ENCODE peak calls at places on chromosomes 16 and 17, in five cellular contexts. One of them, this sample, is unnamed.

GRCh38 chr17:59355030-59355694 is 23.7 kb downstream of the YPEL2 start:
- DNase-seq in CD8-positive, alpha-beta memory T cell: no peak
- DNase-seq in brain microvascular endothelial cell: no peak
- DNase-seq in tibial artery: no peak
- DNase-seq in right cardiac atrium: no peak
- DNase-seq in this sample: no peak

GRCh38 chr17:63774141-63774981 is at the start of gene DDX42:
- DNase-seq in tibial artery: peak; percentile 94
- DNase-seq in right cardiac atrium: peak; percentile 96
- DNase-seq in brain microvascular endothelial cell: peak; percentile 44
- DNase-seq in CD8-positive, alpha-beta memory T cell: no peak
- DNase-seq in this sample: peak; percentile 88

GRCh38 chr17:48587276-48588073 is 2.6 kb downstream of the HOXB3 start:
- DNase-seq in tibial artery: no peak
- DNase-seq in CD8-positive, alpha-beta memory T cell: no peak
- DNase-seq in brain microvascular endothelial cell: no peak
- DNase-seq in right cardiac atrium: no peak
- DNase-seq in this sample: no peak

GRCh38 chr17:48472485-48473281 is 42.7 kb upstream of the SKAP1 start:
- DNase-seq in tibial artery: no peak
- DNase-seq in brain microvascular endothelial cell: peak; percentile 14
- DNase-seq in CD8-positive, alpha-beta memory T cell: no peak
- DNase-seq in right cardiac atrium: no peak
- DNase-seq in this sample: no peak

GRCh38 chr17:38980455-38981217 is 13.4 kb upstream of the FBXO47 start:
- DNase-seq in tibial artery: no peak
- DNase-seq in right cardiac atrium: no peak
- DNase-seq in CD8-positive, alpha-beta memory T cell: no peak
- DNase-seq in brain microvascular endothelial cell: no peak
- DNase-seq in this sample: no peak

GRCh38 chr17:39325528-39326240 is 75.7 kb downstream of the FBXL20 start:
- DNase-seq in CD8-positive, alpha-beta memory T cell: no peak
- DNase-seq in brain microvascular endothelial cell: no peak
- DNase-seq in right cardiac atrium: no peak
- DNase-seq in tibial artery: no peak
- DNase-seq in this sample: no peak

GRCh38 chr16:35208001-35208935 is 1748.9 kb downstream of the TP53TG3F start:
- DNase-seq in tibial artery: no peak
- DNase-seq in brain microvascular endothelial cell: no peak
- DNase-seq in right cardiac atrium: peak; percentile 33
- DNase-seq in CD8-positive, alpha-beta memory T cell: no peak
- DNase-seq in this sample: no peak

GRCh38 chr17:5329784-5330557 is 47.9 kb downstream of the RABEP1 start:
- DNase-seq in CD8-positive, alpha-beta memory T cell: peak; percentile 9
- DNase-seq in tibial artery: no peak
- DNase-seq in right cardiac atrium: no peak
- DNase-seq in brain microvascular endothelial cell: no peak
- DNase-seq in this sample: no peak

GRCh38 chr17:968812-969766 is 10.5 kb downstream of the NXN start:
- DNase-seq in right cardiac atrium: peak; percentile 3
- DNase-seq in tibial artery: no peak
- DNase-seq in brain microvascular endothelial cell: no peak
- DNase-seq in CD8-positive, alpha-beta memory T cell: no peak
- DNase-seq in this sample: no peak

GRCh38 chr16:84854759-84855158 is 35.0 kb downstream of the CRISPLD2 start:
- DNase-seq in brain microvascular endothelial cell: peak; percentile 41
- DNase-seq in tibial artery: no peak
- DNase-seq in right cardiac atrium: peak; percentile 3
- DNase-seq in CD8-positive, alpha-beta memory T cell: no peak
- DNase-seq in this sample: no peak

GRCh38 chr17:7932949-7933348 is 943 bp downstream of the CNTROB start:
- DNase-seq in CD8-positive, alpha-beta memory T cell: no peak
- DNase-seq in brain microvascular endothelial cell: peak; percentile 68
- DNase-seq in right cardiac atrium: peak; percentile 59
- DNase-seq in tibial artery: peak; percentile 55
- DNase-seq in this sample: no peak

GRCh38 chr17:6940186-6940649 is 55.6 kb upstream of the ALOX12 start:
- DNase-seq in brain microvascular endothelial cell: no peak
- DNase-seq in tibial artery: no peak
- DNase-seq in CD8-positive, alpha-beta memory T cell: no peak
- DNase-seq in right cardiac atrium: no peak
- DNase-seq in this sample: no peak

GRCh38 chr16:17343028-17343427 is 127.7 kb downstream of the XYLT1 start:
- DNase-seq in CD8-positive, alpha-beta memory T cell: peak; percentile 75
- DNase-seq in brain microvascular endothelial cell: no peak
- DNase-seq in right cardiac atrium: no peak
- DNase-seq in tibial artery: peak; percentile 64
- DNase-seq in this sample: no peak

GRCh38 chr16:27444015-27444414 is 42.0 kb downstream of the IL21R start:
- DNase-seq in brain microvascular endothelial cell: peak; percentile 70
- DNase-seq in tibial artery: peak; percentile 13
- DNase-seq in right cardiac atrium: no peak
- DNase-seq in CD8-positive, alpha-beta memory T cell: no peak
- DNase-seq in this sample: no peak

GRCh38 chr16:2194852-2195315 is 1.5 kb downstream of the CASKIN1 start:
- DNase-seq in right cardiac atrium: no peak
- DNase-seq in tibial artery: no peak
- DNase-seq in CD8-positive, alpha-beta memory T cell: peak; percentile 45
- DNase-seq in brain microvascular endothelial cell: peak; percentile 12
- DNase-seq in this sample: no peak

GRCh38 chr17:17819561-17819995 is 17.2 kb downstream of the SREBF1 start:
- DNase-seq in CD8-positive, alpha-beta memory T cell: no peak
- DNase-seq in brain microvascular endothelial cell: peak; percentile 96
- DNase-seq in tibial artery: no peak
- DNase-seq in right cardiac atrium: peak; percentile 85
- DNase-seq in this sample: no peak

GRCh38 chr16:81532491-81533174 is 88.0 kb downstream of the CMIP start:
- DNase-seq in CD8-positive, alpha-beta memory T cell: no peak
- DNase-seq in right cardiac atrium: no peak
- DNase-seq in brain microvascular endothelial cell: no peak
- DNase-seq in tibial artery: no peak
- DNase-seq in this sample: no peak

GRCh38 chr17:28746611-28747045 is 2.8 kb downstream of the TRAF4 start:
- DNase-seq in CD8-positive, alpha-beta memory T cell: no peak
- DNase-seq in tibial artery: no peak
- DNase-seq in brain microvascular endothelial cell: no peak
- DNase-seq in right cardiac atrium: peak; percentile 70
- DNase-seq in this sample: peak; percentile 60

GRCh38 chr17:17104494-17104893 is 62.2 kb downstream of the MPRIP start:
- DNase-seq in right cardiac atrium: no peak
- DNase-seq in tibial artery: no peak
- DNase-seq in CD8-positive, alpha-beta memory T cell: no peak
- DNase-seq in brain microvascular endothelial cell: no peak
- DNase-seq in this sample: no peak

GRCh38 chr17:8674344-8675305 is 44.1 kb upstream of the MYH10 start:
- DNase-seq in brain microvascular endothelial cell: peak; percentile 65
- DNase-seq in CD8-positive, alpha-beta memory T cell: no peak
- DNase-seq in right cardiac atrium: peak; percentile 94
- DNase-seq in tibial artery: peak; percentile 83
- DNase-seq in this sample: no peak

GRCh38 chr17:49742256-49742655 is 21.7 kb downstream of the FAM117A start:
- DNase-seq in CD8-positive, alpha-beta memory T cell: peak; percentile 17
- DNase-seq in right cardiac atrium: no peak
- DNase-seq in tibial artery: no peak
- DNase-seq in brain microvascular endothelial cell: no peak
- DNase-seq in this sample: no peak

GRCh38 chr17:8479431-8479947 is 43.8 kb downstream of the NDEL1 start:
- DNase-seq in CD8-positive, alpha-beta memory T cell: no peak
- DNase-seq in right cardiac atrium: peak; percentile 90
- DNase-seq in brain microvascular endothelial cell: no peak
- DNase-seq in tibial artery: no peak
- DNase-seq in this sample: peak; percentile 5

GRCh38 chr16:27838536-27839175 is 224.9 kb downstream of the GSG1L start:
- DNase-seq in right cardiac atrium: no peak
- DNase-seq in brain microvascular endothelial cell: no peak
- DNase-seq in CD8-positive, alpha-beta memory T cell: no peak
- DNase-seq in tibial artery: no peak
- DNase-seq in this sample: no peak

GRCh38 chr17:78374631-78375274 is 3.7 kb upstream of the PGS1 start:
- DNase-seq in tibial artery: no peak
- DNase-seq in brain microvascular endothelial cell: peak; percentile 68
- DNase-seq in CD8-positive, alpha-beta memory T cell: no peak
- DNase-seq in right cardiac atrium: no peak
- DNase-seq in this sample: no peak

GRCh38 chr16:64362193-64362592 is 759.7 kb downstream of the CDH11 start:
- DNase-seq in right cardiac atrium: no peak
- DNase-seq in CD8-positive, alpha-beta memory T cell: no peak
- DNase-seq in brain microvascular endothelial cell: peak; percentile 48
- DNase-seq in tibial artery: no peak
- DNase-seq in this sample: no peak

GRCh38 chr17:83121921-83122820 is 42.8 kb downstream of the METRNL start:
- DNase-seq in brain microvascular endothelial cell: no peak
- DNase-seq in tibial artery: peak; percentile 65
- DNase-seq in CD8-positive, alpha-beta memory T cell: no peak
- DNase-seq in right cardiac atrium: peak; percentile 29
- DNase-seq in this sample: no peak

GRCh38 chr16:84138824-84139627 is 6.0 kb downstream of the HSDL1 start:
- DNase-seq in tibial artery: no peak
- DNase-seq in brain microvascular endothelial cell: no peak
- DNase-seq in CD8-positive, alpha-beta memory T cell: peak; percentile 15
- DNase-seq in right cardiac atrium: peak; percentile 70
- DNase-seq in this sample: no peak

GRCh38 chr17:62955841-62956352 is 10.1 kb upstream of the TANC2 start:
- DNase-seq in CD8-positive, alpha-beta memory T cell: no peak
- DNase-seq in brain microvascular endothelial cell: no peak
- DNase-seq in tibial artery: no peak
- DNase-seq in right cardiac atrium: no peak
- DNase-seq in this sample: no peak

GRCh38 chr17:39174907-39175694 is 9.1 kb upstream of the ARL5C start:
- DNase-seq in brain microvascular endothelial cell: peak; percentile 41
- DNase-seq in tibial artery: peak; percentile 84
- DNase-seq in CD8-positive, alpha-beta memory T cell: peak; percentile 67
- DNase-seq in right cardiac atrium: peak; percentile 91
- DNase-seq in this sample: no peak

GRCh38 chr17:79540306-79540705 is 70.5 kb downstream of the RBFOX3 start:
- DNase-seq in brain microvascular endothelial cell: no peak
- DNase-seq in tibial artery: no peak
- DNase-seq in right cardiac atrium: no peak
- DNase-seq in CD8-positive, alpha-beta memory T cell: no peak
- DNase-seq in this sample: no peak
- H3K27ac ChIP-seq in brain microvascular endothelial cell: no peak overlapping the region
- H3K27ac ChIP-seq in tibial artery: no peak overlapping the region
- H3K27ac ChIP-seq in right cardiac atrium: no peak overlapping the region
- H3K27ac ChIP-seq in CD8-positive, alpha-beta memory T cell: no peak overlapping the region
- H3K27ac ChIP-seq in this sample: no peak overlapping the region

GRCh38 chr16:11326084-11326736 is 19.0 kb upstream of the RMI2 start:
- DNase-seq in brain microvascular endothelial cell: no peak
- DNase-seq in right cardiac atrium: no peak
- DNase-seq in CD8-positive, alpha-beta memory T cell: no peak
- DNase-seq in tibial artery: no peak
- DNase-seq in this sample: no peak

GRCh38 chr16:11329080-11329491 is 16.2 kb upstream of the RMI2 start:
- DNase-seq in brain microvascular endothelial cell: no peak
- DNase-seq in right cardiac atrium: no peak
- DNase-seq in tibial artery: no peak
- DNase-seq in CD8-positive, alpha-beta memory T cell: no peak
- DNase-seq in this sample: no peak

GRCh38 chr16:11328172-11329079 is 16.8 kb upstream of the RMI2 start:
- DNase-seq in tibial artery: no peak
- DNase-seq in right cardiac atrium: peak; percentile 86
- DNase-seq in brain microvascular endothelial cell: peak; percentile 91
- DNase-seq in CD8-positive, alpha-beta memory T cell: peak; percentile 27
- DNase-seq in this sample: no peak

GRCh38 chr16:11326737-11327276 is 18.5 kb upstream of the RMI2 start:
- DNase-seq in tibial artery: no peak
- DNase-seq in right cardiac atrium: no peak
- DNase-seq in brain microvascular endothelial cell: no peak
- DNase-seq in CD8-positive, alpha-beta memory T cell: no peak
- DNase-seq in this sample: no peak

GRCh38 chr16:11327277-11328171 is 17.7 kb upstream of the RMI2 start:
- DNase-seq in brain microvascular endothelial cell: no peak
- DNase-seq in right cardiac atrium: no peak
- DNase-seq in tibial artery: no peak
- DNase-seq in CD8-positive, alpha-beta memory T cell: peak; percentile 10
- DNase-seq in this sample: no peak
- H3K27ac ChIP-seq in brain microvascular endothelial cell: no peak overlapping the region
- H3K27ac ChIP-seq in right cardiac atrium: no peak overlapping the region
- H3K27ac ChIP-seq in tibial artery: no peak overlapping the region
- H3K27ac ChIP-seq in CD8-positive, alpha-beta memory T cell: no peak overlapping the region
- H3K27ac ChIP-seq in this sample: no peak overlapping the region

GRCh38 chr16:77962689-77963088 is 59.7 kb upstream of the CLEC3A start:
- DNase-seq in right cardiac atrium: no peak
- DNase-seq in brain microvascular endothelial cell: no peak
- DNase-seq in CD8-positive, alpha-beta memory T cell: no peak
- DNase-seq in tibial artery: no peak
- DNase-seq in this sample: no peak

GRCh38 chr16:77967054-77968035 is 55.0 kb upstream of the CLEC3A start:
- DNase-seq in brain microvascular endothelial cell: no peak
- DNase-seq in right cardiac atrium: no peak
- DNase-seq in CD8-positive, alpha-beta memory T cell: no peak
- DNase-seq in tibial artery: no peak
- DNase-seq in this sample: no peak

GRCh38 chr16:77963185-77964044 is 58.9 kb upstream of the CLEC3A start:
- DNase-seq in CD8-positive, alpha-beta memory T cell: no peak
- DNase-seq in brain microvascular endothelial cell: no peak
- DNase-seq in tibial artery: no peak
- DNase-seq in right cardiac atrium: no peak
- DNase-seq in this sample: no peak

GRCh38 chr16:77961811-77962210 is 60.5 kb upstream of the CLEC3A start:
- DNase-seq in tibial artery: no peak
- DNase-seq in right cardiac atrium: no peak
- DNase-seq in brain microvascular endothelial cell: no peak
- DNase-seq in CD8-positive, alpha-beta memory T cell: no peak
- DNase-seq in this sample: no peak

DNA sequence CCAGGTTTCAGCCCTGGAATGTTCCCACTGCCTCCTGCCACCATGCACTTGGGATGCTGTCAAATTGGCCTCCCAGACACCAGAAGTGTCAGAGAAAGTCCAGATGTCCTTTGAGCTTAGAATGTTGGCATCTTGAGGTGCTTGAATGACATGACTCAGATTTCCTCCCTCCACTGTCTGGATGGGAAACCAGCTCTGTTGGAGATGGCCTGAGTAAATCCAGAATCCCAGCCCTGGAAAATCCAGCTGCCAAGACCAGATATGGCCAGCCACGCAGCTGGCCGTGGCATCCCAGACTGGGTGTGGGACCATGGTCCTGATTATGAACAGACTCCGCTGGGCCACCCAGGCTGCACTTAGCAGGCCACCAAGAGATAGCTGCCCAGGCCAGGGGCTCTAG is 57.0 kb upstream of the CLEC3A start:
- DNase-seq in CD8-positive, alpha-beta memory T cell: no peak
- DNase-seq in brain microvascular endothelial cell: no peak
- DNase-seq in tibial artery: no peak
- DNase-seq in right cardiac atrium: peak; percentile 50
- DNase-seq in this sample: no peak
- H3K27ac ChIP-seq in CD8-positive, alpha-beta memory T cell: no peak overlapping the region
- H3K27ac ChIP-seq in brain microvascular endothelial cell: no peak overlapping the region
- H3K27ac ChIP-seq in tibial artery: no peak overlapping the region
- H3K27ac ChIP-seq in right cardiac atrium: no peak overlapping the region
- H3K27ac ChIP-seq in this sample: no peak overlapping the region

GRCh38 chr17:65191805-65192740 is 54.9 kb downstream of the RGS9 start:
- DNase-seq in right cardiac atrium: no peak
- DNase-seq in CD8-positive, alpha-beta memory T cell: no peak
- DNase-seq in tibial artery: no peak
- DNase-seq in brain microvascular endothelial cell: peak; percentile 80
- DNase-seq in this sample: no peak
- H3K27ac ChIP-seq in right cardiac atrium: no peak overlapping the region
- H3K27ac ChIP-seq in CD8-positive, alpha-beta memory T cell: no peak overlapping the region
- H3K27ac ChIP-seq in tibial artery: no peak overlapping the region
- H3K27ac ChIP-seq in brain microvascular endothelial cell: peak overlapping the region; percentile 96
- H3K27ac ChIP-seq in this sample: no peak overlapping the region

This sample was measured in substantia nigra.